ENCODE peak calls at places on chromosome 3, in eight cellular contexts. R is endodermal cell, M is heart right ventricle, T is right atrium auricular region, H is lower leg skin, C is choroid plexus epithelial cell, I is foreskin fibroblast, A is psoas muscle. K is an unnamed sample.
A peak's percentile ranks its signal among the peaks of the same experiment; 100 is the strongest.

GRCh38 chr3:6282920-6283319 is 578.0 kb upstream of the GRM7 start:
- DNase-seq in R (no peak), M (no peak), T (no peak), H (no peak), C (no peak), I (no peak), A (no peak), K (no peak)

GRCh38 chr3:11168881-11169805 is 14.8 kb downstream of the HRH1 start:
- DNase-seq in R (no peak), M (no peak), T (no peak), H (no peak), C (peak; percentile 52), I (no peak), A (no peak), K (no peak)

GRCh38 chr3:185175370-185175987 is 22.6 kb upstream of the C3orf70 start:
- DNase-seq in R (peak; percentile 77), M (peak; percentile 68), T (peak; percentile 72), H (peak; percentile 34), C (peak; percentile 65), I (peak; percentile 40), A (peak; percentile 21), K (no peak)

GRCh38 chr3:64174328-64174727 is 50.9 kb downstream of the PRICKLE2 start:
- DNase-seq in R (no peak), M (no peak), T (no peak), H (no peak), C (no peak), I (no peak), A (no peak), K (no peak)

GRCh38 chr3:192570315-192570714 is 157.0 kb downstream of the FGF12 start:
- DNase-seq in R (no peak), M (no peak), T (no peak), H (no peak), C (no peak), I (no peak), A (no peak), K (no peak)

GRCh38 chr3:126552688-126553283 is 5.9 kb downstream of the C3orf22 start:
- DNase-seq in R (peak; percentile 38), M (no peak), T (peak; percentile 34), H (peak; percentile 9), C (no peak), I (no peak), A (no peak), K (peak; percentile 55)

GRCh38 chr3:86967062-86967461 is 23.9 kb downstream of the VGLL3 start:
- DNase-seq in R (no peak), M (no peak), T (no peak), H (no peak), C (no peak), I (no peak), A (no peak), K (no peak)

GRCh38 chr3:72438072-72438471 is 410.2 kb downstream of the SHQ1 start:
- DNase-seq in R (no peak), M (no peak), T (no peak), H (no peak), C (no peak), I (no peak), A (no peak), K (no peak)

GRCh38 chr3:43760951-43761350 is 70.2 kb downstream of the ABHD5 start:
- DNase-seq in R (no peak), M (no peak), T (no peak), H (no peak), C (no peak), I (no peak), A (no peak), K (no peak)

GRCh38 chr3:161854232-161854771 is 357.7 kb downstream of the OTOL1 start:
- DNase-seq in R (peak; percentile 87), M (no peak), T (no peak), H (no peak), C (peak; percentile 72), I (peak; percentile 60), A (no peak), K (no peak)

GRCh38 chr3:120162400-120162799 is 68.2 kb upstream of the GSK3B start:
- DNase-seq in R (no peak), M (no peak), T (no peak), H (no peak), C (peak; percentile 52), I (peak; percentile 76), A (no peak), K (no peak)

GRCh38 chr3:114848643-114849350 is 298.3 kb downstream of the ZBTB20 start:
- DNase-seq in R (no peak), M (no peak), T (no peak), H (no peak), C (no peak), I (no peak), A (no peak), K (no peak)

GRCh38 chr3:100057716-100058575 is 56.4 kb downstream of the FILIP1L start:
- DNase-seq in R (no peak), M (no peak), T (no peak), H (no peak), C (peak; percentile 48), I (no peak), A (no peak), K (no peak)

GRCh38 chr3:89179355-89179997 is 72.1 kb downstream of the EPHA3 start:
- DNase-seq in R (no peak), M (no peak), T (no peak), H (no peak), C (peak; percentile 96), I (no peak), A (no peak), K (no peak)

GRCh38 chr3:49358884-49359225 is 702 bp upstream of the GPX1 start:
- DNase-seq in R (no peak), M (no peak), T (no peak), H (no peak), C (no peak), I (no peak), A (no peak), K (no peak)
- TF ChIP-seq CTCF in R (no peak), M (no peak), T (no peak), H (no peak), C (no peak), I (no peak), A (no peak), K (no peak)

DNA sequence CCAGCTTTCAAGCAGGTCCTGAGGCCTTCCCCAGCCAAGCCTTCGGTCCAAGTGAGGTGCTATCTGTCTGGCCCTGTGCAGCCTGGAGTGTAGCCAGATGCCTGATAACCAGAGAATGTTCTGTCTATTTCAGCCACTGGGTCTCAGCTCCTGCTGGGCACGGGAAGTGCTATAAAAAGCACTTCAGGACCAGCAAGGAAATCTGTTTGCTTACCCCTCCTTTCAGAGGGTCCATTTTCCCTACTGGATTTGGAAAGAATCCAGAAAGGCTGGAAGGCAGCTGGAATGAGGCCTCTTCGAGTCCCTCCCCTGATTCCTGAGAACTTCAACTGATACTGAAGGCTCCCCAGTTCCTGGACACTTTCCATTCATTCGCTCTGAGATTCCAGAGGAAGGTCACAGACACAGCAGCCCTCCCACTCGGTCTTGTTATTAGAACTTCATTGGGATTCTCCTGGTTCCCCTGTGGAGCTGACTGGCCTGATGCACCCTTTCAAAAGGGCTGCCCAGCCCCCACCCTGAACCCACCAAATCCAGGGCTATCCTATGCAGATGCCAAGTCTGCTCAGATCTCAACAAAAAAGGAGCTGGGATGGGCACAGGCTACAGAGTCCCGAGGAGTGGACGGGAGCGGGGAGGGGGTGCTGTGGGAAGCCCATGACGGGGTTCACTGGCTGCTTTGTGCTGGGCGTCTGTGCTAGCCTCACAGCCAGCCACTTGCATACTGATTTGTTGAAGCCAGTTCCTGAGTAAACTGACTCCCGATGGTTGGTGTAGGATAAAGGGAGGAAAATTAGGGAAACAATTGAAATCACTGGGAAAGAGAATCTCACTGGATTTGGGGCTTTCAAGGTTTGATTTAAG is 70.5 kb downstream of the UMPS start:
- DNase-seq in R (no peak), M (peak; percentile 65), T (no peak), H (no peak), C (peak; percentile 77), I (no peak), A (peak; percentile 25), K (peak; percentile 65)
- H3K4me3 ChIP-seq in R (no peak overlapping the region), M (no peak overlapping the region), T (no peak overlapping the region), H (no peak overlapping the region), C (no peak overlapping the region), I (no peak overlapping the region), A (no peak overlapping the region), K (no peak overlapping the region)

GRCh38 chr3:135759651-135760050 is 205.9 kb upstream of the PPP2R3A start:
- DNase-seq in R (no peak), M (no peak), T (no peak), H (no peak), C (no peak), I (no peak), A (no peak), K (no peak)

GRCh38 chr3:135758961-135759360 is 206.6 kb upstream of the PPP2R3A start:
- DNase-seq in R (no peak), M (no peak), T (no peak), H (no peak), C (no peak), I (no peak), A (no peak), K (no peak)

GRCh38 chr3:135760581-135760980 is 204.9 kb upstream of the PPP2R3A start:
- DNase-seq in R (no peak), M (no peak), T (no peak), H (no peak), C (no peak), I (no peak), A (no peak), K (no peak)

GRCh38 chr3:135766113-135766512 is 199.4 kb upstream of the PPP2R3A start:
- DNase-seq in R (no peak), M (no peak), T (no peak), H (no peak), C (no peak), I (no peak), A (no peak), K (no peak)

GRCh38 chr3:135762188-135762853 is 203.2 kb upstream of the PPP2R3A start:
- DNase-seq in R (peak; percentile 67), M (no peak), T (no peak), H (no peak), C (no peak), I (no peak), A (no peak), K (no peak)
- TF ChIP-seq CTCF in R (peak; percentile 69), M (no peak), T (no peak), H (no peak), C (no peak), I (no peak), A (no peak), K (no peak)

GRCh38 chr3:9301798-9302197 is 52.4 kb upstream of the SRGAP3 start:
- DNase-seq in R (no peak), M (no peak), T (no peak), H (no peak), C (no peak), I (no peak), A (no peak), K (no peak)
- H3K4me3 ChIP-seq in R (peak overlapping the region; percentile 69), M (no peak overlapping the region), T (no peak overlapping the region), H (no peak overlapping the region), C (no peak overlapping the region), I (no peak overlapping the region), A (no peak overlapping the region), K (no peak overlapping the region)